ENCODE peak calls at places on chromosomes 4 and X, in eight cellular contexts. M, J, S, I, R, E, Z and P are unnamed samples.

GRCh38 chr4:140472156-140472555 is 25.9 kb downstream of the MGAT4D start:
- DNase-seq in M (no peak), R (no peak), E (no peak), S (no peak), I (no peak), Z (no peak), J (no peak), P (no peak)

GRCh38 chr4:94516999-94517398 is 65.3 kb downstream of the PDLIM5 start:
- DNase-seq in R (no peak), J (no peak), Z (no peak), E (no peak), M (no peak), S (no peak), I (no peak), P (no peak)

GRCh38 chrX:130028196-130028595 is 45.8 kb downstream of the BCORL1 start:
- DNase-seq in M (peak; percentile 57), I (peak; percentile 77), S (peak; percentile 66), R (no peak), Z (peak; percentile 35), J (peak; percentile 71), E (peak; percentile 53), P (peak; percentile 46)

GRCh38 chrX:146056511-146057081 is 239.0 kb downstream of the SLITRK2 start:
- DNase-seq in M (no peak), J (no peak), E (no peak), Z (no peak), R (no peak), I (no peak), S (no peak), P (no peak)

GRCh38 chr4:170348945-170349344 is 259.2 kb upstream of the AADAT start:
- DNase-seq in Z (no peak), M (no peak), S (no peak), J (no peak), R (no peak), I (no peak), E (no peak), P (no peak)

GRCh38 chr4:89482248-89482647 is 174.6 kb upstream of the GPRIN3 start:
- DNase-seq in M (peak; percentile 37), E (peak; percentile 18), J (peak; percentile 69), R (no peak), S (peak; percentile 48), Z (peak; percentile 55), I (no peak), P (peak; percentile 41)

GRCh38 chrX:84729809-84730208 is 227.6 kb upstream of the HDX start:
- DNase-seq in M (peak; percentile 19), J (peak; percentile 34), S (peak; percentile 45), Z (peak; percentile 54), R (no peak), I (no peak), E (peak; percentile 26), P (peak; percentile 23)

GRCh38 chr4:159552979-159553768 is 450.3 kb downstream of the RAPGEF2 start:
- DNase-seq in I (no peak), Z (no peak), S (no peak), J (no peak), E (no peak), M (no peak), R (no peak), P (no peak)

GRCh38 chrX:51891821-51892551 is 1.4 kb upstream of the MAGED1 start:
- DNase-seq in R (no peak), E (no peak), J (peak; percentile 88), I (peak; percentile 67), S (peak; percentile 92), Z (peak; percentile 33), M (peak; percentile 34), P (no peak)

GRCh38 chrX:45202171-45202570 is 1.5 kb upstream of the DIPK2B start:
- DNase-seq in Z (no peak), I (no peak), S (no peak), E (no peak), R (no peak), M (no peak), J (no peak), P (no peak)

GRCh38 chr4:123390846-123391456 is 5.6 kb upstream of the SPRY1 start:
- DNase-seq in S (peak; percentile 59), J (peak; percentile 48), I (no peak), Z (peak; percentile 27), R (no peak), E (no peak), M (peak; percentile 30), P (peak; percentile 22)
- TF ChIP-seq CTCF in S (peak; percentile 49), J (peak; percentile 41), I (peak; percentile 43), Z (peak; percentile 63), R (peak; percentile 36), E (no peak), M (peak; percentile 35), P (peak; percentile 35)

GRCh38 chr4:121069419-121069818 is 2.9 kb downstream of the NDNF start:
- DNase-seq in J (peak; percentile 16), I (no peak), M (no peak), E (no peak), Z (no peak), S (no peak), R (no peak), P (no peak)

GRCh38 chr4:121070274-121070673 is 2.1 kb downstream of the NDNF start:
- DNase-seq in M (no peak), J (peak; percentile 56), E (peak; percentile 40), Z (peak; percentile 14), R (no peak), I (no peak), S (no peak), P (no peak)

GRCh38 chr4:121072080-121072835 is at the start of gene NDNF:
- DNase-seq in E (peak; percentile 52), M (peak; percentile 8), S (peak; percentile 31), I (peak; percentile 71), J (peak; percentile 72), R (no peak), Z (peak; percentile 74), P (peak; percentile 51)

GRCh38 chr4:121071640-121072037 is 696 bp downstream of the NDNF start:
- DNase-seq in J (no peak), R (no peak), I (no peak), M (no peak), Z (no peak), S (no peak), E (no peak), P (no peak)

DNA sequence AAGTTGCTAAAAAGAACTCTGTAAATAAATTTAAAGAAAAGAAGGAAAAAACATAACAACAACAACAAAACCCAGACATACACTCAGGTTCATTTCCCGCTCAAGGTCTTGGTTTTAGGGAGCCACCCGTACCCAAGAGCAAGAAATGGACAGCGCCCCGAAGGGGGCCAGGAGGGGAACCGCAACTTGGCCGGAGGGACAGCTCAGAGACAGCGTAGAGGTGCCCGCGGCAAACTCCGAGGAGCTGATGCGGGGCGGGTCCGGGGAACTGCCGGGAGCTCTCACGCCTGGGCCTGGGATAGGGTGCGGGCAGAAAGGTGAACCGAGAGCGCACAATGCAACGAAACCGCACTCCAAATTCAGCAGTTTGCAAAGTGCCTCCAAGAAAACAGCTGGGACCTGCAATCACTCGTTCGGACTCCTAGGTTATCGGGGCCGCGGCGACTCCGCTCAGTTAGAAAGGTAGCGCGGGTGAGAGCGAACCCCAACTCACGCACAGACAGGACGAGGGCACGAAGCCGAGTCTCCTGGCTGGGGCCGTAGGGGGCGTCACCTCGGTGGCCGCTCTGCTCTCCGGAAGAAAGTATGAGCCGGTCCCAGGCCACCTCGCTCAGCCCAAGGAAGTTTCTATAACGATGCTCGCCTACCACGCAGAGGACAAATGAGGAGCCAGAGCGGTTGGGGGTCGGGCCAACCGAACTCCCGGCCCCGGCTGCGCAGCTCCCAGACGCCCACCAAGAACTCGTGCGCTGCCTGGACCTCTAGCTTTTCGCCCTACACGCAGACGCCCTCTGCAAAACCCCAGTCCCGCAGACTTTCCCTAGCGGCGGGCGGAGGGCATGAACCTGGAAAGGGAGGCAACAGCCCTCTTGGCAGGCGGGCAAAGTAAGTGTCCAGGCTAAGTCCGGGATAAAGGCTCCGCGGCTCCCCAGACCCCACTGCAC is 1.4 kb downstream of the NDNF start:
- DNase-seq in M (no peak), J (peak; percentile 72), R (no peak), E (peak; percentile 77), Z (peak; percentile 66), I (peak; percentile 70), S (peak; percentile 38), P (peak; percentile 28)
- TF ChIP-seq CTCF in M (peak; percentile 8), J (peak; percentile 28), R (no peak), E (no peak), Z (peak; percentile 37), I (peak; percentile 24), S (peak; percentile 41), P (no peak)

DNA sequence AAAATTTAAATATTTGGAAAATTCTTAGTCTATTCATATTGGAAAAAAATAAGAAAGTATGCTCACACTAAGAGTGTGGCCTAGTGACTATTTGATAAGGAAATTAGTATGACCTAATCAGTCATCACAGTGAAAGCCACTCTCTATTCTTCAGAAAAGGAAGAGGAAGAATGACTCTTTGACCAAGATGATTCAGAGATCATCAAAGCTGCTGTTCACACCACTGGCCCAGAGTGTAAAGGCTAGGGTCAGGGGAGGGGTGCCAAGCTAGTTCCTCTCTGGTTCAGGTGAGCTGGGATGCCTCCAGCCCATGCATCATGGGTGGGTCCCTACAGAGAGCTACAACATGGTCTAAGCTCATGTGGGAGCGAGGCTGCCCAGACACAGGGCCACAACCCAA is 396.9 kb upstream of the NDST3 start:
- DNase-seq in E (no peak), I (no peak), S (no peak), Z (no peak), J (no peak), R (no peak), M (no peak), P (no peak)
- TF ChIP-seq CTCF in E (no peak), I (no peak), S (no peak), Z (no peak), J (no peak), R (no peak), M (no peak), P (no peak)

GRCh38 chr4:48877827-48878535 is 28.6 kb downstream of the OCIAD2 start:
- DNase-seq in I (no peak), E (no peak), R (no peak), M (no peak), S (no peak), Z (no peak), J (no peak), P (no peak)
- TF ChIP-seq CTCF in I (no peak), E (no peak), R (no peak), M (no peak), S (no peak), Z (no peak), J (no peak), P (no peak)